ENCODE peak calls at places on chromosomes 16 and 17, in ten cellular contexts. I is fibroblast of lung; X is IMR-90; R is stomach; F is left lung; M is body of pancreas; Y is effector memory CD4-positive, alpha-beta T cell; E is gastrocnemius medialis; V is CD8-positive, alpha-beta memory T cell; L is upper lobe of left lung. A is an unnamed sample. For H3K27me3 and H3K4me1, the result is how much of the 10 kb centered on the place peaks cover.

GRCh38 chr16:77057161-77057736 is 133.7 kb upstream of the MON1B start:
- DNase-seq in F (no peak), I (no peak), X (no peak), R (no peak), Y (no peak), L (peak), V (no peak), M (no peak), E (no peak), A (no peak)

GRCh38 chr17:63837962-63838585 is 4.4 kb downstream of the SMARCD2 start:
- DNase-seq in Y (no peak), F (no peak), V (no peak), R (no peak), I (no peak), M (no peak), L (no peak), X (no peak), E (peak), A (no peak)

GRCh38 chr16:15672514-15673167 is 22.6 kb downstream of the NDE1 start:
- DNase-seq in F (peak), V (peak), R (peak), L (peak), I (peak), M (peak), Y (peak), E (peak), X (peak), A (peak)

GRCh38 chr16:30657866-30658730 is at the start of gene FBRS:
- DNase-seq in R (peak), Y (peak), L (peak), F (peak), V (peak), M (peak), I (peak), X (peak), E (peak), A (peak)

GRCh38 chr17:81398170-81398854 is 3.1 kb downstream of the BAHCC1 start:
- DNase-seq in E (no peak), V (no peak), L (peak), Y (no peak), F (no peak), R (no peak), X (peak), M (no peak), I (peak), A (peak)

GRCh38 chr16:83137326-83137770 is 510.6 kb downstream of the CDH13 start:
- DNase-seq in M (no peak), X (peak), V (no peak), I (peak), R (peak), Y (no peak), F (peak), E (no peak), L (no peak), A (peak)

GRCh38 chr16:57694556-57695377 is at the start of gene DRC7:
- DNase-seq in F (peak), R (peak), L (peak), M (peak), Y (no peak), E (no peak), I (peak), V (no peak), X (peak), A (no peak)

GRCh38 chr17:57954421-57955182 is 610 bp downstream of the CUEDC1 start:
- DNase-seq in X (peak), V (no peak), R (peak), M (peak), E (peak), F (peak), L (peak), I (peak), Y (no peak), A (no peak)

GRCh38 chr17:39737761-39738567 is at the start of gene GRB7:
- DNase-seq in M (peak), F (peak), R (peak), I (no peak), X (no peak), V (no peak), Y (no peak), L (peak), E (no peak), A (no peak)

GRCh38 chr16:6165330-6165984 is 1067.9 kb upstream of the EEF2KMT start:
- DNase-seq in Y (no peak), M (no peak), R (no peak), E (no peak), X (no peak), I (peak), F (no peak), L (no peak), V (no peak), A (no peak)

GRCh38 chr17:19019041-19019941 is 14.7 kb upstream of the FAM83G start:
- DNase-seq in F (no peak), E (no peak), Y (no peak), L (peak), V (peak), M (no peak), X (no peak), I (no peak), R (no peak), A (peak)

GRCh38 chr17:48259710-48260291 is 152.2 kb downstream of the SNX11 start:
- DNase-seq in R (no peak), X (peak), M (peak), Y (no peak), I (peak), V (no peak), E (no peak), F (no peak), L (no peak), A (no peak)

GRCh38 chr16:28497861-28498599 is 3.6 kb downstream of the APOBR start:
- DNase-seq in M (no peak), R (no peak), F (no peak), L (no peak), I (no peak), E (no peak), Y (no peak), V (no peak), X (no peak), A (no peak)

GRCh38 chr17:73910216-73910615 is 266.0 kb upstream of the SDK2 start:
- DNase-seq in F (no peak), M (no peak), X (no peak), V (no peak), E (no peak), I (no peak), R (no peak), Y (no peak), L (no peak), A (no peak)
- H3K27me3 ChIP-seq in F (under half), M (under half), X (under half), V (under half), E (under half), I (under half), R (under half), Y (under half), L (under half), A (under half)

DNA sequence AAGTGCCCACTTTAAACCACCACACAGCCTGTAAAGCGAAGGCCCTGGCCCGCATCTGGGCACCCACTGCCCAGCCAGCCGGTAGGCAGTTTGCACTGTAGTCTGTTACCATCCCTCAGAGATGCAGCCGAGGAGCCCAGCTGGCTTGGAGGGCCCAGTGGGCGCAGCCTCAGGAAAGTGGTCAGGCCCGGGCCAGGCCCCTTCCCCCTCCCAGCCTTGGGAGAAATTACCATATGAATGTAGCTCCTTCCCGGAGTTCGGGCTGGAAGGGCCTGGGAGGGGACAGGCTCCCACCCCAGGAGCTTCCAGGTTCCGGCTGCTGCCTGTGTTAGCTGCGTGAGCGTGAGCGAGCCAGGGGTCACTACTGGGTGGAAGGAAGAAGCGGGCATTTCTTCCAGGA is 325.4 kb downstream of the SEC14L1 start:
- DNase-seq in X (no peak), M (no peak), I (peak), R (no peak), E (no peak), Y (no peak), L (peak), F (no peak), V (no peak), A (no peak)
- H3K4me1 ChIP-seq in X (under half), M (under half), I (under half), R (half or more), E (under half), Y (half or more), L (half or more), F (under half), V (half or more), A (half or more)

GRCh38 chr16:49277766-49278566 is 3.7 kb downstream of the CBLN1 start:
- DNase-seq in X (no peak), Y (no peak), R (no peak), L (peak), F (no peak), M (no peak), I (no peak), E (no peak), V (no peak), A (no peak)

GRCh38 chr16:49277386-49277742 is 4.3 kb downstream of the CBLN1 start:
- DNase-seq in E (no peak), M (no peak), R (no peak), Y (no peak), F (no peak), V (no peak), I (no peak), L (no peak), X (no peak), A (no peak)

GRCh38 chr16:49274936-49275730 is 6.5 kb downstream of the CBLN1 start:
- DNase-seq in F (no peak), E (no peak), R (no peak), M (no peak), I (no peak), X (no peak), L (peak), Y (no peak), V (no peak), A (no peak)

GRCh38 chr16:49276646-49277385 is 4.8 kb downstream of the CBLN1 start:
- DNase-seq in L (peak), V (no peak), M (no peak), X (no peak), E (no peak), Y (no peak), I (no peak), R (no peak), F (no peak), A (no peak)

GRCh38 chr16:49275870-49276269 is 5.8 kb downstream of the CBLN1 start:
- DNase-seq in L (peak), R (no peak), E (no peak), X (no peak), F (no peak), Y (no peak), V (no peak), I (no peak), M (no peak), A (no peak)
- H3K27me3 ChIP-seq in L (under half), R (half or more), E (half or more), X (half or more), F (half or more), Y (under half), V (under half), I (under half), M (half or more), A (under half)

GRCh38 chr17:73289549-73290254 is 22.1 kb downstream of the CDC42EP4 start:
- DNase-seq in I (no peak), V (no peak), E (no peak), F (no peak), L (no peak), M (peak), R (no peak), Y (no peak), X (no peak), A (no peak)
- H3K4me1 ChIP-seq in I (under half), V (under half), E (half or more), F (under half), L (half or more), M (half or more), R (half or more), Y (under half), X (under half), A (under half)

GRCh38 chr17:73841431-73842060 is 197.3 kb upstream of the SDK2 start:
- DNase-seq in I (no peak), X (no peak), F (no peak), V (no peak), R (no peak), E (no peak), L (no peak), Y (no peak), M (no peak), A (no peak)

GRCh38 chr17:73834684-73835343 is 190.6 kb upstream of the SDK2 start:
- DNase-seq in Y (no peak), E (no peak), F (no peak), X (no peak), M (no peak), V (no peak), I (no peak), R (no peak), L (no peak), A (no peak)

GRCh38 chr17:73835605-73836004 is 191.4 kb upstream of the SDK2 start:
- DNase-seq in X (no peak), I (no peak), Y (no peak), F (no peak), M (no peak), E (no peak), R (no peak), V (no peak), L (no peak), A (no peak)

GRCh38 chr17:73840829-73841228 is 196.6 kb upstream of the SDK2 start:
- DNase-seq in E (no peak), R (no peak), L (no peak), M (no peak), I (no peak), F (no peak), V (no peak), Y (no peak), X (no peak), A (no peak)

DNA sequence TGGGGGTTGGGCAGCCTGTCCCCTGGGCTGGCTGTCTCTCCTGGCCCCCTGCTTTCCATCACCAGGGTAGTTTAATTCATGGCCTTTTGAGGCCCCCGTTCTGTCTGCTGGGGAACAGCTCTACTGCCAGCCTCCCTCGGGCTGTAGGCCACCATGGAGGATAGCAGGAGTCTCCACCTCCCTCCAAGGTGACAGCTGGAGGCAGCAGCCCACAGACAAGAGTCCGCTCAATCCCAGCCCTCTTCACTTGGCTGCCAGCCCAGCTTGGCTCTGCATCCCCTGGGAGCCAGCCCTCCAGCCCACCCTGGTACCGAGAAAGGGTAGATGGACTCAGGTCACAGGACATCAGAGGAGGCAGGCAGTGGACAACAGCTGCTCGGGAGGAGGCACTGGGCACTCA is 194.6 kb upstream of the SDK2 start:
- DNase-seq in M (no peak), I (no peak), X (no peak), L (no peak), R (no peak), E (no peak), Y (no peak), F (no peak), V (no peak), A (no peak)
- H3K27me3 ChIP-seq in M (under half), I (under half), X (under half), L (under half), R (under half), E (under half), Y (under half), F (under half), V (under half), A (under half)

GRCh38 chr17:71519285-71519684 is 601.5 kb upstream of the SOX9 start:
- DNase-seq in M (no peak), R (no peak), I (peak), L (no peak), F (no peak), V (no peak), E (no peak), Y (no peak), X (no peak), A (no peak)
- H3K4me1 ChIP-seq in M (under half), R (under half), I (under half), L (under half), F (under half), V (under half), E (under half), Y (under half), X (under half), A (under half)

GRCh38 chr16:1113489-1113888 is 17.4 kb upstream of the C1QTNF8 start:
- DNase-seq in Y (no peak), V (no peak), E (no peak), R (no peak), M (no peak), L (no peak), F (no peak), X (no peak), I (no peak), A (no peak)
- H3K27me3 ChIP-seq in Y (under half), V (under half), E (under half), R (under half), M (under half), L (under half), F (under half), X (under half), I (under half), A (under half)

GRCh38 chr17:56754523-56755208 is 79.1 kb downstream of the C17orf67 start:
- DNase-seq in F (no peak), M (no peak), V (no peak), Y (no peak), L (peak), E (no peak), X (peak), R (no peak), I (peak), A (no peak)
- H3K4me1 ChIP-seq in F (under half), M (under half), V (under half), Y (under half), L (under half), E (under half), X (under half), R (under half), I (under half), A (under half)

A was measured in CD4-positive, alpha-beta memory T cell.